ENCODE peak calls at places on chromosomes 5 and 9, in five cellular contexts. One of them, this sample, is unnamed.

GRCh38 chr9:124122813-124123462 is 111.4 kb downstream of the LHX2 start:
- DNase-seq in SK-N-SH: peak; percentile 56
- DNase-seq in HepG2: no peak
- DNase-seq in GM12878: no peak
- DNase-seq in K562: no peak
- DNase-seq in this sample: no peak

GRCh38 chr5:90792725-90793124 is 234.1 kb downstream of the ADGRV1 start:
- DNase-seq in HepG2: no peak
- DNase-seq in K562: no peak
- DNase-seq in SK-N-SH: no peak
- DNase-seq in GM12878: no peak
- DNase-seq in this sample: no peak

GRCh38 chr5:156850206-156850751 is at the start of gene PPP1R2B:
- DNase-seq in HepG2: no peak
- DNase-seq in K562: no peak
- DNase-seq in SK-N-SH: peak; percentile 15
- DNase-seq in GM12878: no peak
- DNase-seq in this sample: no peak

GRCh38 chr5:179986328-179986727 is 78.6 kb upstream of the TBC1D9B start:
- DNase-seq in HepG2: no peak
- DNase-seq in GM12878: no peak
- DNase-seq in K562: peak; percentile 22
- DNase-seq in SK-N-SH: no peak
- DNase-seq in this sample: no peak

GRCh38 chr9:129885018-129885669 is 49.9 kb downstream of the USP20 start:
- DNase-seq in K562: peak; percentile 76
- DNase-seq in GM12878: peak; percentile 20
- DNase-seq in SK-N-SH: no peak
- DNase-seq in HepG2: peak; percentile 33
- DNase-seq in this sample: peak; percentile 74

GRCh38 chr9:87382902-87383301 is 114.8 kb upstream of the DAPK1 start:
- DNase-seq in SK-N-SH: no peak
- DNase-seq in K562: no peak
- DNase-seq in GM12878: no peak
- DNase-seq in HepG2: no peak
- DNase-seq in this sample: peak; percentile 27

GRCh38 chr5:139823757-139824355 is 28.2 kb downstream of the PSD2 start:
- DNase-seq in K562: no peak
- DNase-seq in HepG2: no peak
- DNase-seq in SK-N-SH: no peak
- DNase-seq in GM12878: no peak
- DNase-seq in this sample: no peak

GRCh38 chr5:160105686-160106085 is 13.6 kb downstream of the PWWP2A start:
- DNase-seq in SK-N-SH: no peak
- DNase-seq in GM12878: peak; percentile 61
- DNase-seq in HepG2: no peak
- DNase-seq in K562: no peak
- DNase-seq in this sample: peak; percentile 71

GRCh38 chr5:77958642-77959315 is 182.6 kb upstream of the TBCA start:
- DNase-seq in GM12878: no peak
- DNase-seq in HepG2: no peak
- DNase-seq in K562: no peak
- DNase-seq in SK-N-SH: no peak
- DNase-seq in this sample: no peak

GRCh38 chr9:99822596-99823391 is 1.1 kb downstream of the NR4A3 start:
- DNase-seq in GM12878: no peak
- DNase-seq in SK-N-SH: peak; percentile 68
- DNase-seq in K562: peak; percentile 27
- DNase-seq in HepG2: peak; percentile 9
- DNase-seq in this sample: peak; percentile 42

GRCh38 chr5:107698286-107698685 is 27.5 kb upstream of the EFNA5 start:
- DNase-seq in K562: no peak
- DNase-seq in HepG2: no peak
- DNase-seq in GM12878: no peak
- DNase-seq in SK-N-SH: no peak
- DNase-seq in this sample: no peak

GRCh38 chr5:37189355-37189754 is 59.8 kb downstream of the CPLANE1 start:
- DNase-seq in K562: no peak
- DNase-seq in HepG2: no peak
- DNase-seq in SK-N-SH: no peak
- DNase-seq in GM12878: no peak
- DNase-seq in this sample: no peak

GRCh38 chr5:10935536-10935935 is 174.5 kb upstream of the DAP start:
- DNase-seq in SK-N-SH: no peak
- DNase-seq in GM12878: no peak
- DNase-seq in HepG2: no peak
- DNase-seq in K562: no peak
- DNase-seq in this sample: no peak

GRCh38 chr9:133968966-133969617 is 23.0 kb downstream of the VAV2 start:
- DNase-seq in K562: no peak
- DNase-seq in GM12878: no peak
- DNase-seq in SK-N-SH: no peak
- DNase-seq in HepG2: no peak
- DNase-seq in this sample: no peak

GRCh38 chr5:14946813-14947640 is 75.4 kb upstream of the ANKH start:
- DNase-seq in HepG2: peak; percentile 41
- DNase-seq in K562: peak; percentile 23
- DNase-seq in GM12878: peak; percentile 15
- DNase-seq in SK-N-SH: peak; percentile 23
- DNase-seq in this sample: no peak

GRCh38 chr5:53063176-53063575 is 46.4 kb downstream of the MOCS2 start:
- DNase-seq in K562: no peak
- DNase-seq in GM12878: no peak
- DNase-seq in HepG2: no peak
- DNase-seq in SK-N-SH: no peak
- DNase-seq in this sample: no peak

GRCh38 chr5:4095918-4096630 is 500.4 kb downstream of the IRX1 start:
- DNase-seq in K562: no peak
- DNase-seq in GM12878: no peak
- DNase-seq in HepG2: no peak
- DNase-seq in SK-N-SH: no peak
- DNase-seq in this sample: no peak

GRCh38 chr9:37903831-37904646 is at the start of gene SLC25A51:
- DNase-seq in HepG2: peak; percentile 88
- DNase-seq in GM12878: peak; percentile 81
- DNase-seq in SK-N-SH: peak; percentile 98
- DNase-seq in K562: peak; percentile 98
- DNase-seq in this sample: peak; percentile 85

GRCh38 chr9:35776018-35776417 is 15.4 kb upstream of the NPR2 start:
- DNase-seq in SK-N-SH: no peak
- DNase-seq in HepG2: no peak
- DNase-seq in K562: peak; percentile 8
- DNase-seq in GM12878: no peak
- DNase-seq in this sample: no peak

GRCh38 chr5:132768485-132768868 is 8.6 kb downstream of the SEPTIN8 start:
- DNase-seq in GM12878: no peak
- DNase-seq in HepG2: no peak
- DNase-seq in K562: no peak
- DNase-seq in SK-N-SH: no peak
- DNase-seq in this sample: no peak

GRCh38 chr5:45288746-45289145 is 407.4 kb downstream of the HCN1 start:
- DNase-seq in GM12878: no peak
- DNase-seq in HepG2: no peak
- DNase-seq in K562: no peak
- DNase-seq in SK-N-SH: no peak
- DNase-seq in this sample: no peak

GRCh38 chr9:90956026-90956810 is 154.6 kb downstream of the SYK start:
- DNase-seq in SK-N-SH: no peak
- DNase-seq in HepG2: no peak
- DNase-seq in K562: no peak
- DNase-seq in GM12878: no peak
- DNase-seq in this sample: no peak

GRCh38 chr9:120680579-120680978 is 33.7 kb downstream of the MEGF9 start:
- DNase-seq in SK-N-SH: no peak
- DNase-seq in GM12878: no peak
- DNase-seq in K562: no peak
- DNase-seq in HepG2: no peak
- DNase-seq in this sample: no peak

GRCh38 chr5:40578501-40579451 is 100.9 kb upstream of the PTGER4 start:
- DNase-seq in K562: no peak
- DNase-seq in SK-N-SH: no peak
- DNase-seq in GM12878: peak; percentile 76
- DNase-seq in HepG2: no peak
- DNase-seq in this sample: no peak

GRCh38 chr5:160685695-160686094 is 166.3 kb downstream of the ATP10B start:
- DNase-seq in SK-N-SH: peak; percentile 18
- DNase-seq in HepG2: peak; percentile 45
- DNase-seq in K562: peak; percentile 7
- DNase-seq in GM12878: peak; percentile 13
- DNase-seq in this sample: peak; percentile 32

GRCh38 chr5:42691413-42691861 is 65.2 kb upstream of the CCDC152 start:
- DNase-seq in K562: no peak
- DNase-seq in SK-N-SH: no peak
- DNase-seq in GM12878: no peak
- DNase-seq in HepG2: no peak
- DNase-seq in this sample: no peak

GRCh38 chr9:2260401-2261306 is 245.5 kb downstream of the SMARCA2 start:
- DNase-seq in HepG2: no peak
- DNase-seq in SK-N-SH: no peak
- DNase-seq in GM12878: no peak
- DNase-seq in K562: no peak
- DNase-seq in this sample: no peak

GRCh38 chr5:142685418-142686209 is at the start of gene FGF1:
- DNase-seq in HepG2: no peak
- DNase-seq in GM12878: no peak
- DNase-seq in SK-N-SH: peak; percentile 76
- DNase-seq in K562: no peak
- DNase-seq in this sample: no peak

GRCh38 chr5:17228833-17229291 is 11.4 kb downstream of the BASP1 start:
- DNase-seq in SK-N-SH: no peak
- DNase-seq in GM12878: peak; percentile 66
- DNase-seq in K562: no peak
- DNase-seq in HepG2: no peak
- DNase-seq in this sample: no peak

GRCh38 chr5:61641748-61642565 is 309.9 kb downstream of the ZSWIM6 start:
- DNase-seq in SK-N-SH: no peak
- DNase-seq in K562: no peak
- DNase-seq in HepG2: no peak
- DNase-seq in GM12878: no peak
- DNase-seq in this sample: no peak

GRCh38 chr9:34187891-34188240 is 9.0 kb downstream of the UBAP1 start:
- DNase-seq in GM12878: no peak
- DNase-seq in SK-N-SH: no peak
- DNase-seq in K562: no peak
- DNase-seq in HepG2: no peak
- DNase-seq in this sample: no peak

GRCh38 chr5:1655496-1656270 is 131.9 kb upstream of the LPCAT1 start:
- DNase-seq in SK-N-SH: peak; percentile 17
- DNase-seq in K562: no peak
- DNase-seq in HepG2: no peak
- DNase-seq in GM12878: no peak
- DNase-seq in this sample: no peak

GRCh38 chr9:20844916-20845315 is 160.9 kb downstream of the FOCAD start:
- DNase-seq in K562: no peak
- DNase-seq in SK-N-SH: no peak
- DNase-seq in HepG2: no peak
- DNase-seq in GM12878: no peak
- DNase-seq in this sample: no peak

GRCh38 chr5:58133631-58134296 is 326.1 kb downstream of the PLK2 start:
- DNase-seq in HepG2: no peak
- DNase-seq in SK-N-SH: peak; percentile 41
- DNase-seq in K562: no peak
- DNase-seq in GM12878: no peak
- DNase-seq in this sample: no peak

GRCh38 chr9:121440265-121440664 is 59.4 kb downstream of the GGTA1 start:
- DNase-seq in GM12878: no peak
- DNase-seq in K562: peak; percentile 53
- DNase-seq in SK-N-SH: peak; percentile 33
- DNase-seq in HepG2: peak; percentile 39
- DNase-seq in this sample: no peak

GRCh38 chr9:107813287-107813686 is 323.7 kb upstream of the KLF4 start:
- DNase-seq in SK-N-SH: no peak
- DNase-seq in K562: no peak
- DNase-seq in HepG2: no peak
- DNase-seq in GM12878: no peak
- DNase-seq in this sample: no peak

GRCh38 chr9:107807183-107807582 is 317.6 kb upstream of the KLF4 start:
- DNase-seq in HepG2: no peak
- DNase-seq in SK-N-SH: no peak
- DNase-seq in GM12878: no peak
- DNase-seq in K562: no peak
- DNase-seq in this sample: no peak

GRCh38 chr9:107815782-107816181 is 326.2 kb upstream of the KLF4 start:
- DNase-seq in K562: no peak
- DNase-seq in GM12878: no peak
- DNase-seq in SK-N-SH: no peak
- DNase-seq in HepG2: no peak
- DNase-seq in this sample: no peak

GRCh38 chr9:107809859-107810492 is 320.4 kb upstream of the KLF4 start:
- DNase-seq in HepG2: no peak
- DNase-seq in K562: peak; percentile 22
- DNase-seq in GM12878: no peak
- DNase-seq in SK-N-SH: no peak
- DNase-seq in this sample: no peak

GRCh38 chr9:107810493-107810931 is 320.9 kb upstream of the KLF4 start:
- DNase-seq in K562: no peak
- DNase-seq in HepG2: no peak
- DNase-seq in GM12878: no peak
- DNase-seq in SK-N-SH: no peak
- DNase-seq in this sample: no peak
- TF ChIP-seq POLR2AphosphoS5 in K562: no peak
- TF ChIP-seq POLR2AphosphoS5 in HepG2: no peak
- TF ChIP-seq POLR2AphosphoS5 in GM12878: no peak
- TF ChIP-seq POLR2AphosphoS5 in SK-N-SH: no peak
- TF ChIP-seq POLR2AphosphoS5 in this sample: no peak

DNA sequence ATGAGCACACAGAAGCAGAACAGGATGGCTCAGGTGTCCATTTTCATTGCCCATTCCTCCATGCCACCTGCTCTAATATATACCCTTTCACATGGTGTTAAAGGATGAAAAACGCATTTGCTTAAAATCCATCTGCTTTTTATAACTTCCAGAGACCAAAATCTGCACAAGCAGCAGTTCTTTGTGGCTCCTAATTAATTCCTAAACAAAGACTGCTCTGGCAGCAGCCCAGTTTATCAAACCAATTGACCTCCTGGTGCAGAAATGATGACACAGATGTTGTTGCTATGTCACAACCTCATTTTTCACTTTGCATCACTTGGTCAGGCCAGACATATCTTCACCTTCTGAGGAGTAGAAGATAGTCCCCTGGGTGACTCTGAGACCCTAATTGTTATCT is 141.2 kb downstream of the ASTN2 start:
- DNase-seq in K562: no peak
- DNase-seq in GM12878: no peak
- DNase-seq in SK-N-SH: no peak
- DNase-seq in HepG2: no peak
- DNase-seq in this sample: no peak
- TF ChIP-seq REST in K562: no peak
- TF ChIP-seq REST in GM12878: no peak
- TF ChIP-seq REST in SK-N-SH: no peak
- TF ChIP-seq REST in HepG2: no peak
- TF ChIP-seq REST in this sample: no peak

GRCh38 chr9:94156549-94157407 is 72.5 kb downstream of the PTPDC1 start:
- DNase-seq in K562: peak; percentile 85
- DNase-seq in GM12878: no peak
- DNase-seq in SK-N-SH: no peak
- DNase-seq in HepG2: peak; percentile 80
- DNase-seq in this sample: no peak
- TF ChIP-seq GABPA in K562: peak; percentile 73
- TF ChIP-seq GABPA in GM12878: no peak
- TF ChIP-seq GABPA in SK-N-SH: no peak
- TF ChIP-seq GABPA in HepG2: no peak
- TF ChIP-seq GABPA in this sample: peak; percentile 52

GRCh38 chr9:127568971-127569818 is 42.9 kb upstream of the STXBP1 start:
- DNase-seq in GM12878: no peak
- DNase-seq in SK-N-SH: peak; percentile 100
- DNase-seq in HepG2: peak; percentile 55
- DNase-seq in K562: peak; percentile 99
- DNase-seq in this sample: no peak
- TF ChIP-seq POLR2AphosphoS5 in GM12878: no peak
- TF ChIP-seq POLR2AphosphoS5 in SK-N-SH: peak; percentile 90
- TF ChIP-seq POLR2AphosphoS5 in HepG2: peak; percentile 41
- TF ChIP-seq POLR2AphosphoS5 in K562: no peak
- TF ChIP-seq POLR2AphosphoS5 in this sample: no peak

This sample was measured in HL-60.